ENCODE peak calls at places on chromosomes 5 and 9, in nine cellular contexts. H is COR-L47; T is activated gamma-delta T cell treated with Interleukin-2 at 50 U/mL for 16 hours; E is HFFc6; U is NCI-H1092 treated with DMSO at 0.1 percent for 48 hours; B is stimulated activated CD8-positive, alpha-beta memory T cell treated with anti-CD3 and anti-CD28 coated beads, Interleukin-12 subunit alpha, Interleukin-12 subunit beta, amount 100 ng/mL, for 1 hour; F is upper lobe of right lung; D is NB4; O is M059J. P is an unnamed sample.

GRCh38 chr9:70998962-70999361 is 122.5 kb downstream of the TRPM3 start:
- DNase-seq in T (no peak), O (peak; percentile 19), D (no peak), B (no peak), U (no peak), H (no peak), F (no peak), E (peak; percentile 45), P (no peak)

GRCh38 chr5:61330879-61331406 is 1.1 kb upstream of the ZSWIM6 start:
- DNase-seq in U (peak; percentile 78), B (peak; percentile 53), T (peak; percentile 66), D (peak; percentile 59), O (peak; percentile 82), H (peak; percentile 74), E (peak; percentile 73), F (peak; percentile 93), P (peak; percentile 79)

GRCh38 chr5:168088415-168089165 is 202.9 kb upstream of the WWC1 start:
- DNase-seq in E (no peak), D (no peak), B (no peak), T (no peak), F (no peak), U (no peak), O (peak; percentile 28), H (no peak), P (no peak)

GRCh38 chr9:133916159-133916541 is 76.0 kb downstream of the VAV2 start:
- DNase-seq in U (no peak), B (no peak), O (no peak), H (no peak), T (no peak), F (no peak), D (no peak), E (no peak), P (no peak)

GRCh38 chr5:168946363-168946762 is 354.6 kb downstream of the SLIT3 start:
- DNase-seq in D (peak; percentile 25), B (no peak), F (no peak), U (peak; percentile 3), H (no peak), O (no peak), E (no peak), T (no peak), P (no peak)

GRCh38 chr9:7216004-7216821 is 458.4 kb downstream of the KDM4C start:
- DNase-seq in H (no peak), D (peak; percentile 94), O (peak; percentile 36), U (no peak), F (no peak), B (no peak), T (no peak), E (no peak), P (peak; percentile 12)

GRCh38 chr5:122182491-122182921 is 53.2 kb downstream of the ZNF474 start:
- DNase-seq in H (no peak), T (no peak), F (no peak), O (peak; percentile 91), E (peak; percentile 75), D (no peak), U (peak; percentile 50), B (no peak), P (no peak)

GRCh38 chr5:5751987-5752386 is 329.5 kb downstream of the ICE1 start:
- DNase-seq in E (no peak), O (no peak), H (no peak), T (no peak), D (no peak), U (peak; percentile 8), F (no peak), B (no peak), P (no peak)

GRCh38 chr5:1760656-1761452 is 38.8 kb downstream of the MRPL36 start:
- DNase-seq in D (no peak), F (no peak), T (no peak), E (no peak), O (no peak), H (no peak), B (no peak), U (no peak), P (no peak)

GRCh38 chr5:176732736-176733585 is 77.4 kb upstream of the UNC5A start:
- DNase-seq in T (no peak), E (no peak), F (peak; percentile 43), U (no peak), H (no peak), B (no peak), D (no peak), O (no peak), P (no peak)

GRCh38 chr5:77957-78804 is 13.8 kb upstream of the PLEKHG4B start:
- DNase-seq in D (peak; percentile 77), U (peak; percentile 27), F (no peak), O (peak; percentile 70), H (peak; percentile 72), T (no peak), E (peak; percentile 28), B (no peak), P (no peak)

GRCh38 chr9:92378825-92379535 is 25.4 kb downstream of the OGN start:
- DNase-seq in O (peak; percentile 39), B (no peak), F (no peak), D (no peak), U (no peak), T (no peak), H (peak; percentile 32), E (peak; percentile 23), P (peak; percentile 4)

GRCh38 chr5:159051431-159052281 is 48.1 kb downstream of the EBF1 start:
- DNase-seq in O (peak; percentile 34), U (peak; percentile 49), B (no peak), H (no peak), E (no peak), F (peak; percentile 67), D (peak; percentile 62), T (no peak), P (no peak)

GRCh38 chr9:135329571-135330306 is 149.8 kb upstream of the PPP1R26 start:
- DNase-seq in T (no peak), U (peak; percentile 69), F (peak; percentile 44), H (peak; percentile 84), B (no peak), O (no peak), E (no peak), D (no peak), P (no peak)

GRCh38 chr5:143244990-143245389 is 158.5 kb downstream of the NR3C1 start:
- DNase-seq in H (no peak), U (no peak), F (no peak), O (peak; percentile 75), B (no peak), E (no peak), D (no peak), T (no peak), P (no peak)

GRCh38 chr5:103258957-103259704 is 568 bp downstream of the MACIR start:
- DNase-seq in E (no peak), T (peak; percentile 41), U (peak; percentile 67), F (peak; percentile 84), H (peak; percentile 80), O (peak; percentile 64), B (peak; percentile 21), D (peak; percentile 79), P (peak; percentile 66)

GRCh38 chr5:10655041-10655685 is 91.3 kb downstream of the ANKRD33B start:
- DNase-seq in O (no peak), T (no peak), F (no peak), D (no peak), E (no peak), U (peak; percentile 16), H (no peak), B (no peak), P (no peak)

P was measured in immature natural killer cell.